ENCODE peak calls at places on chromosomes 13 and 19, in ten cellular contexts. One of them, this sample, is unnamed.

GRCh38 chr19:10719466-10719961 is 1.6 kb downstream of the DNM2 start:
- DNase-seq in colonic mucosa: no peak
- DNase-seq in choroid plexus epithelial cell: no peak
- DNase-seq in CD4-positive, alpha-beta memory T cell: no peak
- DNase-seq in fibroblast of pulmonary artery: no peak
- DNase-seq in pancreas: peak
- DNase-seq in A549: no peak
- DNase-seq in left ventricle myocardium inferior: no peak
- DNase-seq in tibial artery: no peak
- DNase-seq in left lung: no peak
- DNase-seq in this sample: no peak

GRCh38 chr13:91704398-91704797 is 306.0 kb downstream of the GPC5 start:
- DNase-seq in colonic mucosa: no peak
- DNase-seq in choroid plexus epithelial cell: no peak
- DNase-seq in CD4-positive, alpha-beta memory T cell: no peak
- DNase-seq in fibroblast of pulmonary artery: no peak
- DNase-seq in pancreas: no peak
- DNase-seq in A549: no peak
- DNase-seq in left ventricle myocardium inferior: no peak
- DNase-seq in tibial artery: no peak
- DNase-seq in left lung: no peak
- DNase-seq in this sample: no peak

GRCh38 chr13:106858910-106859309 is 291.0 kb upstream of the ARGLU1 start:
- DNase-seq in colonic mucosa: no peak
- DNase-seq in choroid plexus epithelial cell: no peak
- DNase-seq in CD4-positive, alpha-beta memory T cell: no peak
- DNase-seq in fibroblast of pulmonary artery: no peak
- DNase-seq in pancreas: no peak
- DNase-seq in A549: no peak
- DNase-seq in left ventricle myocardium inferior: no peak
- DNase-seq in tibial artery: no peak
- DNase-seq in left lung: no peak
- DNase-seq in this sample: no peak

GRCh38 chr13:74047925-74048324 is 86.3 kb downstream of the KLF12 start:
- DNase-seq in colonic mucosa: peak
- DNase-seq in choroid plexus epithelial cell: peak
- DNase-seq in CD4-positive, alpha-beta memory T cell: no peak
- DNase-seq in fibroblast of pulmonary artery: no peak
- DNase-seq in pancreas: no peak
- DNase-seq in A549: peak
- DNase-seq in left ventricle myocardium inferior: no peak
- DNase-seq in tibial artery: no peak
- DNase-seq in left lung: no peak
- DNase-seq in this sample: no peak

GRCh38 chr13:103517768-103518102 is 451.5 kb upstream of the SLC10A2 start:
- DNase-seq in colonic mucosa: no peak
- DNase-seq in choroid plexus epithelial cell: no peak
- DNase-seq in CD4-positive, alpha-beta memory T cell: no peak
- DNase-seq in fibroblast of pulmonary artery: no peak
- DNase-seq in pancreas: no peak
- DNase-seq in A549: no peak
- DNase-seq in left ventricle myocardium inferior: no peak
- DNase-seq in tibial artery: no peak
- DNase-seq in left lung: no peak
- DNase-seq in this sample: no peak

GRCh38 chr19:39277598-39277997 is 9.4 kb downstream of the IFNL2 start:
- DNase-seq in colonic mucosa: no peak
- DNase-seq in choroid plexus epithelial cell: peak
- DNase-seq in CD4-positive, alpha-beta memory T cell: no peak
- DNase-seq in fibroblast of pulmonary artery: peak
- DNase-seq in pancreas: no peak
- DNase-seq in A549: peak
- DNase-seq in left ventricle myocardium inferior: no peak
- DNase-seq in tibial artery: peak
- DNase-seq in left lung: no peak
- DNase-seq in this sample: no peak

GRCh38 chr13:97978661-97979450 is 25.4 kb downstream of the IPO5 start:
- DNase-seq in colonic mucosa: no peak
- DNase-seq in choroid plexus epithelial cell: no peak
- DNase-seq in CD4-positive, alpha-beta memory T cell: no peak
- DNase-seq in fibroblast of pulmonary artery: peak
- DNase-seq in pancreas: no peak
- DNase-seq in A549: no peak
- DNase-seq in left ventricle myocardium inferior: no peak
- DNase-seq in tibial artery: no peak
- DNase-seq in left lung: no peak
- DNase-seq in this sample: no peak

GRCh38 chr13:20901668-20902437 is 693 bp downstream of the XPO4 start:
- DNase-seq in colonic mucosa: peak
- DNase-seq in choroid plexus epithelial cell: peak
- DNase-seq in CD4-positive, alpha-beta memory T cell: no peak
- DNase-seq in fibroblast of pulmonary artery: peak
- DNase-seq in pancreas: peak
- DNase-seq in A549: peak
- DNase-seq in left ventricle myocardium inferior: peak
- DNase-seq in tibial artery: no peak
- DNase-seq in left lung: peak
- DNase-seq in this sample: no peak

GRCh38 chr19:49591731-49592485 is 926 bp downstream of the PRR12 start:
- DNase-seq in colonic mucosa: peak
- DNase-seq in choroid plexus epithelial cell: peak
- DNase-seq in CD4-positive, alpha-beta memory T cell: peak
- DNase-seq in fibroblast of pulmonary artery: peak
- DNase-seq in pancreas: peak
- DNase-seq in A549: peak
- DNase-seq in left ventricle myocardium inferior: peak
- DNase-seq in tibial artery: peak
- DNase-seq in left lung: peak
- DNase-seq in this sample: no peak

GRCh38 chr19:18501832-18502231 is 20.0 kb downstream of the ELL start:
- DNase-seq in colonic mucosa: no peak
- DNase-seq in choroid plexus epithelial cell: no peak
- DNase-seq in CD4-positive, alpha-beta memory T cell: no peak
- DNase-seq in fibroblast of pulmonary artery: no peak
- DNase-seq in pancreas: no peak
- DNase-seq in A549: no peak
- DNase-seq in left ventricle myocardium inferior: peak
- DNase-seq in tibial artery: peak
- DNase-seq in left lung: no peak
- DNase-seq in this sample: no peak
- H3K4me3 ChIP-seq in colonic mucosa: no peak
- H3K4me3 ChIP-seq in choroid plexus epithelial cell: no peak
- H3K4me3 ChIP-seq in CD4-positive, alpha-beta memory T cell: no peak
- H3K4me3 ChIP-seq in fibroblast of pulmonary artery: no peak
- H3K4me3 ChIP-seq in pancreas: no peak
- H3K4me3 ChIP-seq in A549: no peak
- H3K4me3 ChIP-seq in left ventricle myocardium inferior: peak
- H3K4me3 ChIP-seq in tibial artery: no peak
- H3K4me3 ChIP-seq in left lung: no peak
- H3K4me3 ChIP-seq in this sample: no peak

DNA sequence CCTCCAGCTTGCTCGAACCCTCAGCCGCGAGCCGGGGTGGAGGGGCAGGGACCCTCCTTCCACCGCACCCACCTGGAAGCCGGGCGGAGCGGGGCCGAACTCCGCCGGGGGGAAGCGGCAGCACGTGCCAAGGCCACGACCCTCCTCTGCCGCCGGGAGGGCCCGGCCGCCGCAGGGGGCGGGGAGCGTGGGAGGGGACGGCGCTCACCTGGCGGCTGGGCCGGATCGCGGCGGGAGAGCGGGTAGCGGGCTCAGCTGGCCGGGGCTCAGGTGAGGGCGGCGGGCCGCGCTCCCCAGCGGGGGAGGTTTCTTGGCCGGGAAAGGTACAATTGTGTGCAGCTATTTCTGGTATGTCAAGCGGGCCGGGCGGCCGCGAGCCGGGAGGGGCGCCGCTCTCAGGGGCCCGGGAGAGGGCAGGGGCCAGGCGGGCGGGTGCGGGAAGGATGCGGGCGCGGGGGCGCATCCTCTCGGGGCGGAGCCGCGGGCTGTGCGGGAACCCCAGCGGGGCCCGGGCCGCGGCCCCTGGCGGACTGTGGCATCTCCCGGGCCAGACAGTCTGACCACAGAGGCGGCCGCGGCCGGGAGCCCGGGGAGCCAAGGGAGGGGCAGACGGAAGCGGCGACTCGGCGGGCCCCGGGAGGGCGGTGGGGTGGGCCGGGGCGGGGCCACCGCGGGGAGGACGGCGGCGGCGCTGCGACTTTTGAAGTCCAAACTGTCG is at the start of gene LMO7:
- DNase-seq in colonic mucosa: peak
- DNase-seq in choroid plexus epithelial cell: peak
- DNase-seq in CD4-positive, alpha-beta memory T cell: peak
- DNase-seq in fibroblast of pulmonary artery: peak
- DNase-seq in pancreas: peak
- DNase-seq in A549: peak
- DNase-seq in left ventricle myocardium inferior: peak
- DNase-seq in tibial artery: peak
- DNase-seq in left lung: peak
- DNase-seq in this sample: no peak
- H3K4me3 ChIP-seq in colonic mucosa: peak
- H3K4me3 ChIP-seq in choroid plexus epithelial cell: peak
- H3K4me3 ChIP-seq in CD4-positive, alpha-beta memory T cell: peak
- H3K4me3 ChIP-seq in fibroblast of pulmonary artery: peak
- H3K4me3 ChIP-seq in pancreas: peak
- H3K4me3 ChIP-seq in A549: peak
- H3K4me3 ChIP-seq in left ventricle myocardium inferior: peak
- H3K4me3 ChIP-seq in tibial artery: peak
- H3K4me3 ChIP-seq in left lung: peak
- H3K4me3 ChIP-seq in this sample: peak

GRCh38 chr19:46297700-46298476 is 1.0 kb downstream of the HIF3A start:
- DNase-seq in colonic mucosa: peak
- DNase-seq in choroid plexus epithelial cell: peak
- DNase-seq in CD4-positive, alpha-beta memory T cell: no peak
- DNase-seq in fibroblast of pulmonary artery: peak
- DNase-seq in pancreas: no peak
- DNase-seq in A549: no peak
- DNase-seq in left ventricle myocardium inferior: peak
- DNase-seq in tibial artery: peak
- DNase-seq in left lung: peak
- DNase-seq in this sample: peak
- H3K4me3 ChIP-seq in colonic mucosa: peak
- H3K4me3 ChIP-seq in choroid plexus epithelial cell: peak
- H3K4me3 ChIP-seq in CD4-positive, alpha-beta memory T cell: no peak
- H3K4me3 ChIP-seq in fibroblast of pulmonary artery: peak
- H3K4me3 ChIP-seq in pancreas: no peak
- H3K4me3 ChIP-seq in A549: no peak
- H3K4me3 ChIP-seq in left ventricle myocardium inferior: peak
- H3K4me3 ChIP-seq in tibial artery: peak
- H3K4me3 ChIP-seq in left lung: peak
- H3K4me3 ChIP-seq in this sample: peak

GRCh38 chr13:24473646-24474045 is 38.9 kb downstream of the PARP4 start:
- DNase-seq in colonic mucosa: no peak
- DNase-seq in choroid plexus epithelial cell: no peak
- DNase-seq in CD4-positive, alpha-beta memory T cell: no peak
- DNase-seq in fibroblast of pulmonary artery: no peak
- DNase-seq in pancreas: no peak
- DNase-seq in A549: no peak
- DNase-seq in left ventricle myocardium inferior: no peak
- DNase-seq in tibial artery: no peak
- DNase-seq in left lung: no peak
- DNase-seq in this sample: no peak
- H3K4me3 ChIP-seq in colonic mucosa: no peak
- H3K4me3 ChIP-seq in choroid plexus epithelial cell: no peak
- H3K4me3 ChIP-seq in CD4-positive, alpha-beta memory T cell: no peak
- H3K4me3 ChIP-seq in fibroblast of pulmonary artery: no peak
- H3K4me3 ChIP-seq in pancreas: no peak
- H3K4me3 ChIP-seq in A549: no peak
- H3K4me3 ChIP-seq in left ventricle myocardium inferior: no peak
- H3K4me3 ChIP-seq in tibial artery: no peak
- H3K4me3 ChIP-seq in left lung: no peak
- H3K4me3 ChIP-seq in this sample: no peak

DNA sequence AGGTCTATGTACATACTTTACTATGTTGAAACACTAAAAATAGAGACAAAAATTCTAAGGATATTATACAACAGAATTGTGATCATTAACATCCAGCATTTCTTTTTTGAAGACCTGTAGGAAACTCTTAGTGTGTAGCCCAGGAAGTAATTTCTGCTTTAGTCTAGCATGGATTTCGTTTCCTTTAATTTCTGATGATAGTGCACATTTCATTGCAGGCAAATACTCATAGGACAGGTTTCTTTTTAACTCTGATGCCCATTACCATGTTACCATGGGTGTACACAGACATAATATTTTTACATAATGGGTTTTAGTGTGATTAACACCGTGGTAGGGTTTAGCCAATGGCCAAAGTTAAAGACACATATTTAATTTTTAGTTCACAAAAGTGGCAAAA is 27.1 kb downstream of the LIG4 start:
- DNase-seq in colonic mucosa: no peak
- DNase-seq in choroid plexus epithelial cell: no peak
- DNase-seq in CD4-positive, alpha-beta memory T cell: no peak
- DNase-seq in fibroblast of pulmonary artery: no peak
- DNase-seq in pancreas: no peak
- DNase-seq in A549: no peak
- DNase-seq in left ventricle myocardium inferior: no peak
- DNase-seq in tibial artery: no peak
- DNase-seq in left lung: no peak
- DNase-seq in this sample: no peak
- H3K4me3 ChIP-seq in colonic mucosa: no peak
- H3K4me3 ChIP-seq in choroid plexus epithelial cell: no peak
- H3K4me3 ChIP-seq in CD4-positive, alpha-beta memory T cell: no peak
- H3K4me3 ChIP-seq in fibroblast of pulmonary artery: no peak
- H3K4me3 ChIP-seq in pancreas: no peak
- H3K4me3 ChIP-seq in A549: no peak
- H3K4me3 ChIP-seq in left ventricle myocardium inferior: no peak
- H3K4me3 ChIP-seq in tibial artery: no peak
- H3K4me3 ChIP-seq in left lung: no peak
- H3K4me3 ChIP-seq in this sample: no peak